ENCODE peak calls at places on chromosomes 5 and 9, in seven cellular contexts. One of them, this sample, is unnamed.
A peak's percentile ranks its signal among the peaks of the same experiment; 100 is the strongest.

GRCh38 chr9:91163773-91164471 is 197.8 kb downstream of the AUH start:
- DNase-seq in foreskin fibroblast: no peak
- DNase-seq in pancreas: no peak
- DNase-seq in GM23338: no peak
- DNase-seq in choroid plexus epithelial cell: no peak
- DNase-seq in fibroblast of mammary gland: no peak
- DNase-seq in type B pancreatic cell: no peak
- DNase-seq in this sample: no peak

GRCh38 chr9:93645921-93646639 is 69.7 kb downstream of the PHF2 start:
- DNase-seq in type B pancreatic cell: peak; percentile 55
- DNase-seq in GM23338: no peak
- DNase-seq in fibroblast of mammary gland: no peak
- DNase-seq in foreskin fibroblast: no peak
- DNase-seq in choroid plexus epithelial cell: no peak
- DNase-seq in pancreas: peak; percentile 10
- DNase-seq in this sample: no peak

GRCh38 chr5:43839218-43839617 is 236.2 kb downstream of the NNT start:
- DNase-seq in fibroblast of mammary gland: peak; percentile 98
- DNase-seq in pancreas: no peak
- DNase-seq in GM23338: no peak
- DNase-seq in type B pancreatic cell: no peak
- DNase-seq in choroid plexus epithelial cell: peak; percentile 24
- DNase-seq in foreskin fibroblast: peak; percentile 54
- DNase-seq in this sample: no peak

GRCh38 chr5:148455055-148455675 is 71.4 kb downstream of the FBXO38 start:
- DNase-seq in type B pancreatic cell: no peak
- DNase-seq in fibroblast of mammary gland: peak; percentile 37
- DNase-seq in pancreas: no peak
- DNase-seq in GM23338: no peak
- DNase-seq in foreskin fibroblast: no peak
- DNase-seq in choroid plexus epithelial cell: peak; percentile 14
- DNase-seq in this sample: no peak

GRCh38 chr5:8905021-8905420 is 640.9 kb downstream of the SEMA5A start:
- DNase-seq in fibroblast of mammary gland: peak; percentile 77
- DNase-seq in pancreas: no peak
- DNase-seq in type B pancreatic cell: no peak
- DNase-seq in foreskin fibroblast: peak; percentile 82
- DNase-seq in GM23338: no peak
- DNase-seq in choroid plexus epithelial cell: peak; percentile 68
- DNase-seq in this sample: no peak

GRCh38 chr5:177537389-177538361 is 16.7 kb downstream of the FAM193B start:
- DNase-seq in pancreas: peak; percentile 57
- DNase-seq in fibroblast of mammary gland: peak; percentile 84
- DNase-seq in GM23338: peak; percentile 35
- DNase-seq in foreskin fibroblast: peak; percentile 67
- DNase-seq in type B pancreatic cell: no peak
- DNase-seq in choroid plexus epithelial cell: peak; percentile 78
- DNase-seq in this sample: no peak

GRCh38 chr9:3760031-3760430 is 234.2 kb upstream of the RFX3 start:
- DNase-seq in type B pancreatic cell: no peak
- DNase-seq in GM23338: peak; percentile 21
- DNase-seq in pancreas: no peak
- DNase-seq in foreskin fibroblast: no peak
- DNase-seq in choroid plexus epithelial cell: peak; percentile 41
- DNase-seq in fibroblast of mammary gland: no peak
- DNase-seq in this sample: no peak

GRCh38 chr5:79785983-79786382 is 96.3 kb downstream of the CMYA5 start:
- DNase-seq in type B pancreatic cell: no peak
- DNase-seq in choroid plexus epithelial cell: no peak
- DNase-seq in fibroblast of mammary gland: no peak
- DNase-seq in pancreas: no peak
- DNase-seq in GM23338: no peak
- DNase-seq in foreskin fibroblast: no peak
- DNase-seq in this sample: no peak

GRCh38 chr5:73093943-73094342 is 26.4 kb upstream of the TMEM171 start:
- DNase-seq in pancreas: no peak
- DNase-seq in GM23338: no peak
- DNase-seq in foreskin fibroblast: peak; percentile 68
- DNase-seq in type B pancreatic cell: no peak
- DNase-seq in choroid plexus epithelial cell: peak; percentile 57
- DNase-seq in fibroblast of mammary gland: peak; percentile 76
- DNase-seq in this sample: no peak

GRCh38 chr9:134374301-134375010 is 48.2 kb downstream of the RXRA start:
- DNase-seq in fibroblast of mammary gland: no peak
- DNase-seq in type B pancreatic cell: no peak
- DNase-seq in foreskin fibroblast: no peak
- DNase-seq in choroid plexus epithelial cell: no peak
- DNase-seq in pancreas: no peak
- DNase-seq in GM23338: no peak
- DNase-seq in this sample: no peak

GRCh38 chr9:32431196-32431595 is 46.8 kb downstream of the ACO1 start:
- DNase-seq in GM23338: no peak
- DNase-seq in type B pancreatic cell: no peak
- DNase-seq in fibroblast of mammary gland: no peak
- DNase-seq in foreskin fibroblast: no peak
- DNase-seq in pancreas: no peak
- DNase-seq in choroid plexus epithelial cell: peak; percentile 60
- DNase-seq in this sample: no peak

GRCh38 chr9:16729656-16730055 is 140.8 kb downstream of the BNC2 start:
- DNase-seq in foreskin fibroblast: no peak
- DNase-seq in choroid plexus epithelial cell: no peak
- DNase-seq in pancreas: no peak
- DNase-seq in type B pancreatic cell: no peak
- DNase-seq in fibroblast of mammary gland: peak; percentile 33
- DNase-seq in GM23338: no peak
- DNase-seq in this sample: no peak

GRCh38 chr9:137460363-137461315 is 1.5 kb upstream of the NSMF start:
- DNase-seq in choroid plexus epithelial cell: no peak
- DNase-seq in GM23338: no peak
- DNase-seq in pancreas: peak; percentile 36
- DNase-seq in foreskin fibroblast: no peak
- DNase-seq in fibroblast of mammary gland: no peak
- DNase-seq in type B pancreatic cell: no peak
- DNase-seq in this sample: no peak

GRCh38 chr9:5608298-5609254 is 20.3 kb upstream of the RIC1 start:
- DNase-seq in pancreas: no peak
- DNase-seq in foreskin fibroblast: no peak
- DNase-seq in GM23338: no peak
- DNase-seq in choroid plexus epithelial cell: peak; percentile 40
- DNase-seq in type B pancreatic cell: no peak
- DNase-seq in fibroblast of mammary gland: peak; percentile 69
- DNase-seq in this sample: no peak

GRCh38 chr5:199821-200645 is 8.7 kb downstream of the LRRC14B start:
- DNase-seq in pancreas: no peak
- DNase-seq in foreskin fibroblast: no peak
- DNase-seq in GM23338: no peak
- DNase-seq in type B pancreatic cell: no peak
- DNase-seq in choroid plexus epithelial cell: no peak
- DNase-seq in fibroblast of mammary gland: no peak
- DNase-seq in this sample: no peak

GRCh38 chr9:110116543-110116885 is 91.4 kb downstream of the C9orf152 start:
- DNase-seq in type B pancreatic cell: no peak
- DNase-seq in foreskin fibroblast: peak; percentile 91
- DNase-seq in choroid plexus epithelial cell: peak; percentile 94
- DNase-seq in fibroblast of mammary gland: peak; percentile 100
- DNase-seq in pancreas: no peak
- DNase-seq in GM23338: no peak
- DNase-seq in this sample: no peak

GRCh38 chr9:120876842-120877240 is at the start of gene PHF19:
- DNase-seq in GM23338: peak; percentile 41
- DNase-seq in foreskin fibroblast: peak; percentile 34
- DNase-seq in choroid plexus epithelial cell: peak; percentile 34
- DNase-seq in type B pancreatic cell: no peak
- DNase-seq in pancreas: no peak
- DNase-seq in fibroblast of mammary gland: peak; percentile 36
- DNase-seq in this sample: no peak

DNA sequence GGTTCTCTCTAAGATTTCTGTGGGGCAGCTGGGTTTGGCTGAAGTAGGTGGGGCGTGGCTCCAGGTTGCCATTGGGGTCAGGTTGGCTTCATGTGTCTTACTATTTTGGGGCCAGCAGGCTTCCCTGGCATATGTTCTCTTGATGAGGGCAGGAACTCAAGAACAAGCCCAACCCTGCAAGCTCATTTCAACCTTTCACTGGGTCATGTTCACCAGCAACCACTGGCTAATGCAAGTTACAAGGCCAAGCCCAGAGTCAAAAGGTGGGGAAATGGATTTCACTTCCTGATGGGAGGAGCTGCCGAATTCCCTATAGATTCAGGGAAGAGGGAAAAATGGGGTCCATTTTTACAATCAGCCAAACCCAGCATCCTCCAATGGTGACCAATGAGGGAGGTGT is 34.0 kb upstream of the HAND1 start:
- DNase-seq in type B pancreatic cell: no peak
- DNase-seq in foreskin fibroblast: no peak
- DNase-seq in choroid plexus epithelial cell: no peak
- DNase-seq in GM23338: no peak
- DNase-seq in pancreas: no peak
- DNase-seq in fibroblast of mammary gland: no peak
- DNase-seq in this sample: no peak
- TF ChIP-seq CTCF in type B pancreatic cell: no peak
- TF ChIP-seq CTCF in foreskin fibroblast: no peak
- TF ChIP-seq CTCF in choroid plexus epithelial cell: no peak
- TF ChIP-seq CTCF in GM23338: no peak
- TF ChIP-seq CTCF in pancreas: no peak
- TF ChIP-seq CTCF in fibroblast of mammary gland: no peak
- TF ChIP-seq CTCF in this sample: no peak

GRCh38 chr9:86298873-86299272 is 16.5 kb upstream of the ISCA1 start:
- DNase-seq in foreskin fibroblast: no peak
- DNase-seq in pancreas: no peak
- DNase-seq in GM23338: no peak
- DNase-seq in type B pancreatic cell: no peak
- DNase-seq in choroid plexus epithelial cell: no peak
- DNase-seq in fibroblast of mammary gland: peak; percentile 10
- DNase-seq in this sample: no peak

GRCh38 chr9:86300701-86301100 is 18.4 kb upstream of the ISCA1 start:
- DNase-seq in type B pancreatic cell: no peak
- DNase-seq in fibroblast of mammary gland: no peak
- DNase-seq in pancreas: no peak
- DNase-seq in GM23338: no peak
- DNase-seq in choroid plexus epithelial cell: no peak
- DNase-seq in foreskin fibroblast: no peak
- DNase-seq in this sample: no peak

GRCh38 chr9:86308687-86309086 is 26.3 kb upstream of the ISCA1 start:
- DNase-seq in pancreas: no peak
- DNase-seq in GM23338: no peak
- DNase-seq in choroid plexus epithelial cell: peak; percentile 30
- DNase-seq in foreskin fibroblast: no peak
- DNase-seq in type B pancreatic cell: no peak
- DNase-seq in fibroblast of mammary gland: no peak
- DNase-seq in this sample: no peak

GRCh38 chr9:86304236-86304730 is 21.9 kb upstream of the ISCA1 start:
- DNase-seq in choroid plexus epithelial cell: peak; percentile 56
- DNase-seq in pancreas: no peak
- DNase-seq in GM23338: no peak
- DNase-seq in fibroblast of mammary gland: no peak
- DNase-seq in type B pancreatic cell: no peak
- DNase-seq in foreskin fibroblast: no peak
- DNase-seq in this sample: no peak

DNA sequence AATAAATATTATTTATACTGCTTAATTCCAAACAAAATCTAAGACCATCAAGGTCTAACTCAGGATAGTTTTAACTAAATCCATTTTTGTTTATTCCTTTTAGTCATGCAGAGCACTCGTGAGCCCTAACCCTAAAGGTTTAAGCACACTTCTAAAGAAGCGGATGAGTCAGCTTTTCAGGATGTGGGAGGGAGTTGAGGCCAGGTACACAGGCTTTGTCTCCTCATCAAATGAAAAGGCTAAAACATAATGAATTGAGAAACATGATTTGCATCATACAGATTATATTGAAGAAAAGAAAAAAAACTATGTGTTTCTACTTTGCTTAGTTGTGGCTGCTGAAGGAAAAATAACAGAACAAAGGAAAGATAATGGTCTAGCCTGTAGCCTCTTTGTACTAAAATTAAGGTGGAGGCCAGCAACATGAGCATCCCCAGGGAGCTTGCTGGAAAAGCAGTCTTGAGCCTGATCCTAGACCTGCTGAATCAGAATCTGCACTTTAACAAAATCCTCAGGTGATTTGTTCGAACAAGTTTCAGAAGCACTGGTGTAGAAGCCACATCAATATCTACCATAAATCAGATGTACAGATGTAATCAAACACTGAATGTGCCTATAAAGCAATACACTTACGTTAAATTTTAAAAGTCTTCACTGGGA is 21.1 kb upstream of the ISCA1 start:
- DNase-seq in pancreas: no peak
- DNase-seq in fibroblast of mammary gland: peak; percentile 9
- DNase-seq in GM23338: peak; percentile 74
- DNase-seq in foreskin fibroblast: no peak
- DNase-seq in type B pancreatic cell: no peak
- DNase-seq in choroid plexus epithelial cell: peak; percentile 82
- DNase-seq in this sample: no peak
- TF ChIP-seq CTCF in pancreas: no peak
- TF ChIP-seq CTCF in fibroblast of mammary gland: no peak
- TF ChIP-seq CTCF in GM23338: no peak
- TF ChIP-seq CTCF in foreskin fibroblast: no peak
- TF ChIP-seq CTCF in type B pancreatic cell: no peak
- TF ChIP-seq CTCF in choroid plexus epithelial cell: no peak
- TF ChIP-seq CTCF in this sample: no peak

GRCh38 chr5:141149812-141150211 is at the start of gene PCDHB6:
- DNase-seq in fibroblast of mammary gland: peak; percentile 6
- DNase-seq in GM23338: peak; percentile 68
- DNase-seq in foreskin fibroblast: no peak
- DNase-seq in choroid plexus epithelial cell: peak; percentile 2
- DNase-seq in pancreas: no peak
- DNase-seq in type B pancreatic cell: no peak
- DNase-seq in this sample: no peak
- TF ChIP-seq CTCF in fibroblast of mammary gland: peak; percentile 14
- TF ChIP-seq CTCF in GM23338: peak; percentile 57
- TF ChIP-seq CTCF in foreskin fibroblast: peak; percentile 8
- TF ChIP-seq CTCF in choroid plexus epithelial cell: no peak
- TF ChIP-seq CTCF in pancreas: no peak
- TF ChIP-seq CTCF in type B pancreatic cell: no peak
- TF ChIP-seq CTCF in this sample: no peak

GRCh38 chr5:108093186-108093585 is 288.7 kb downstream of the FBXL17 start:
- DNase-seq in GM23338: peak; percentile 68
- DNase-seq in choroid plexus epithelial cell: peak; percentile 70
- DNase-seq in foreskin fibroblast: no peak
- DNase-seq in type B pancreatic cell: no peak
- DNase-seq in pancreas: no peak
- DNase-seq in fibroblast of mammary gland: peak; percentile 36
- DNase-seq in this sample: no peak
- TF ChIP-seq CTCF in GM23338: peak; percentile 69
- TF ChIP-seq CTCF in choroid plexus epithelial cell: peak; percentile 75
- TF ChIP-seq CTCF in foreskin fibroblast: peak; percentile 42
- TF ChIP-seq CTCF in type B pancreatic cell: peak; percentile 76
- TF ChIP-seq CTCF in pancreas: no peak
- TF ChIP-seq CTCF in fibroblast of mammary gland: peak; percentile 56
- TF ChIP-seq CTCF in this sample: no peak

This sample was measured in omental fat pad.